ENCODE peak calls at places on chromosomes 5 and 9, in eight cellular contexts. Y is KBM-7; V is 8988T; B is left colon; T is A172; I is CD4-positive, alpha-beta T cell; D is GM20000; S is NCI-H1436 treated with DMSO at 0.1 percent for 48 hours. M is an unnamed sample.

GRCh38 chr5:59799668-59800374 is 93.7 kb downstream of the PDE4D start:
- DNase-seq in Y (peak), V (no peak), B (no peak), T (peak), I (no peak), D (no peak), S (peak), M (peak)

GRCh38 chr9:133959171-133959570 is 33.0 kb downstream of the VAV2 start:
- DNase-seq in Y (no peak), V (no peak), B (no peak), T (no peak), I (no peak), D (no peak), S (no peak), M (no peak)

GRCh38 chr5:38921174-38921573 is 75.4 kb downstream of the OSMR start:
- DNase-seq in Y (no peak), V (no peak), B (no peak), T (no peak), I (no peak), D (no peak), S (no peak), M (peak)

GRCh38 chr9:3441197-3441816 is 84.5 kb downstream of the RFX3 start:
- DNase-seq in Y (peak), V (no peak), B (peak), T (peak), I (peak), D (peak), S (no peak), M (peak)

GRCh38 chr9:17863213-17863883 is 284.5 kb downstream of the SH3GL2 start:
- DNase-seq in Y (no peak), V (no peak), B (no peak), T (no peak), I (no peak), D (peak), S (no peak), M (no peak)

GRCh38 chr9:16824545-16825041 is 45.9 kb downstream of the BNC2 start:
- DNase-seq in Y (peak), V (no peak), B (no peak), T (peak), I (no peak), D (no peak), S (no peak), M (no peak)

GRCh38 chr5:55411881-55412280 is 104.1 kb downstream of the MTREX start:
- DNase-seq in Y (peak), V (no peak), B (no peak), T (no peak), I (no peak), D (no peak), S (no peak), M (no peak)

GRCh38 chr5:143198332-143198731 is 205.2 kb downstream of the NR3C1 start:
- DNase-seq in Y (no peak), V (no peak), B (no peak), T (no peak), I (no peak), D (no peak), S (no peak), M (no peak)

GRCh38 chr9:2800385-2801179 is 43.3 kb downstream of the PUM3 start:
- DNase-seq in Y (no peak), V (no peak), B (no peak), T (no peak), I (no peak), D (no peak), S (no peak), M (no peak)

GRCh38 chr5:179308563-179309382 is 36.5 kb downstream of the ADAMTS2 start:
- DNase-seq in Y (no peak), V (no peak), B (no peak), T (no peak), I (no peak), D (no peak), S (no peak), M (no peak)

GRCh38 chr9:133166392-133166791 is 2.7 kb upstream of the GBGT1 start:
- DNase-seq in Y (no peak), V (no peak), B (no peak), T (no peak), I (no peak), D (no peak), S (no peak), M (no peak)

GRCh38 chr5:74526111-74526510 is 114.4 kb downstream of the ENC1 start:
- DNase-seq in Y (no peak), V (no peak), B (no peak), T (no peak), I (no peak), D (no peak), S (no peak), M (no peak)

GRCh38 chr5:170631471-170632195 is 127.8 kb downstream of the KCNIP1 start:
- DNase-seq in Y (no peak), V (peak), B (no peak), T (peak), I (no peak), D (no peak), S (no peak), M (peak)

GRCh38 chr5:179259731-179260323 is 85.4 kb downstream of the ADAMTS2 start:
- DNase-seq in Y (no peak), V (no peak), B (no peak), T (no peak), I (no peak), D (no peak), S (no peak), M (no peak)

GRCh38 chr5:11268894-11269293 is 507.9 kb upstream of the DAP start:
- DNase-seq in Y (no peak), V (no peak), B (no peak), T (no peak), I (no peak), D (no peak), S (no peak), M (no peak)

GRCh38 chr5:7518947-7519560 is 123.1 kb downstream of the ADCY2 start:
- DNase-seq in Y (no peak), V (no peak), B (no peak), T (no peak), I (no peak), D (no peak), S (no peak), M (no peak)

GRCh38 chr5:149435660-149436059 is 56.6 kb upstream of the IL17B start:
- DNase-seq in Y (no peak), V (no peak), B (no peak), T (no peak), I (no peak), D (no peak), S (no peak), M (no peak)

GRCh38 chr5:157387683-157388093 is 72.3 kb upstream of the NIPAL4 start:
- DNase-seq in Y (no peak), V (no peak), B (peak), T (peak), I (no peak), D (no peak), S (no peak), M (no peak)

GRCh38 chr5:109455598-109456096 is 45.9 kb upstream of the PJA2 start:
- DNase-seq in Y (peak), V (peak), B (no peak), T (peak), I (no peak), D (peak), S (no peak), M (no peak)

GRCh38 chr9:128091144-128091543 is 23.1 kb downstream of the SLC25A25 start:
- DNase-seq in Y (no peak), V (no peak), B (peak), T (peak), I (no peak), D (no peak), S (peak), M (no peak)

M was measured in HAP-1.